ENCODE peak calls at places on chromosome 18, in five cellular contexts. Y is GM12878, M is A549, V is tibial nerve, U is transverse colon. X is an unnamed sample.

GRCh38 chr18:75198046-75198445 is 10.9 kb downstream of the PTGR3 start:
- DNase-seq in Y (no peak), M (no peak), V (no peak), U (no peak), X (no peak)

GRCh38 chr18:48725596-48725995 is 186.8 kb downstream of the CTIF start:
- DNase-seq in Y (no peak), M (no peak), V (no peak), U (no peak), X (no peak)

GRCh38 chr18:77081387-77081773 is 51.2 kb downstream of the MBP start:
- DNase-seq in Y (no peak), M (no peak), V (no peak), U (no peak), X (no peak)

GRCh38 chr18:61398961-61399632 is 65.9 kb downstream of the CDH20 start:
- DNase-seq in Y (no peak), M (no peak), V (no peak), U (no peak), X (no peak)

GRCh38 chr18:24009651-24010333 is 4.8 kb upstream of the TTC39C start:
- DNase-seq in Y (peak; percentile 74), M (no peak), V (no peak), U (no peak), X (no peak)

GRCh38 chr18:54671291-54671881 is 80.3 kb downstream of the DYNAP start:
- DNase-seq in Y (no peak), M (peak; percentile 10), V (no peak), U (no peak), X (no peak)

GRCh38 chr18:9419956-9420631 is 55.2 kb upstream of the RALBP1 start:
- DNase-seq in Y (no peak), M (no peak), V (no peak), U (no peak), X (no peak)

GRCh38 chr18:28045880-28046279 is 131.1 kb downstream of the CDH2 start:
- DNase-seq in Y (no peak), M (no peak), V (no peak), U (no peak), X (no peak)

GRCh38 chr18:51120809-51121596 is 76.5 kb downstream of the MEX3C start:
- DNase-seq in Y (no peak), M (no peak), V (no peak), U (no peak), X (no peak)

GRCh38 chr18:36835927-36836326 is 7.0 kb downstream of the KIAA1328 start:
- DNase-seq in Y (no peak), M (no peak), V (no peak), U (no peak), X (no peak)

GRCh38 chr18:55588876-55589595 is 1.0 kb upstream of the TCF4 start:
- DNase-seq in Y (no peak), M (no peak), V (no peak), U (no peak), X (no peak)

GRCh38 chr18:11488175-11488574 is 121.2 kb upstream of the SLC35G4 start:
- DNase-seq in Y (no peak), M (no peak), V (no peak), U (no peak), X (no peak)

GRCh38 chr18:11343096-11343495 is 193.7 kb upstream of the PIEZO2 start:
- DNase-seq in Y (no peak), M (no peak), V (no peak), U (no peak), X (no peak)

GRCh38 chr18:43277164-43277600 is at the start of gene SYT4:
- DNase-seq in Y (no peak), M (no peak), V (no peak), U (no peak), X (peak; percentile 47)

GRCh38 chr18:13003466-13003896 is 12.3 kb downstream of the CEP192 start:
- DNase-seq in Y (no peak), M (peak; percentile 44), V (no peak), U (no peak), X (peak; percentile 51)

GRCh38 chr18:31211047-31211446 is 48.4 kb upstream of the DSC1 start:
- DNase-seq in Y (no peak), M (no peak), V (no peak), U (no peak), X (no peak)

DNA sequence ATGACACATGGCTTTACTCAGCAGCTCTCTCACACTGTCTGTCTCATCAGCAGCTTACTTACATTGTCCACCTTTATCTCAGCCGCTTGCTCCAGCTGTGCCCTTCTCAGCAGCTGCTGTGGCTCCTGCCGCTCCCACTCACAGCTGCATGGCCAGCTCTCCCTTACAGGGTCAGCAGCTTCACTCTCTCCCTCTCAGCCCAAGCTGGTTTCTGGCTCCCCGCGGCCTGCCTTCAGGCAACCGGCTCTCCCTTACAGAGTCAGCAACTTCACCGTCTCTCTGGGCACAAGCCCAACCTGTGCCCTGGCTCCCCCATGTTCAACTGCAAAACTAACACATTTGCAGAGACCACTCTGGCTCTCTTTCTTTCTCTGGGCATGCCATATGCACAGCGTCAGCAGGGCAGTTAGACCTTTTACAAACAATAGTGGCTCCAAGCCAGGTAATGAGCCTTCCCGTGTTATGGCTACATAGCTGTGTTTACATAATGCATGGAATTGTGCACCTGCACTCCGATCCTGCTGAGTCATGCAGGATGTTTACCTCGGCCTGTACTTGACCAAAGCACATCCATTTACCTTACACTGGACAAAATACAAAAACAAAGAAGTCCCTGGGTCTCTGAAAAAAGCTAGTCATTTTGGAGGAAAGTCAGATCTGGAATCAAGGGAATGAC is 167.3 kb downstream of the DOK6 start:
- DNase-seq in Y (no peak), M (no peak), V (no peak), U (no peak), X (no peak)
- TF ChIP-seq EP300 in Y (no peak), M (no peak), V (no peak), U (no peak), X (no peak)

GRCh38 chr18:63314062-63314790 is 5.3 kb downstream of the BCL2 start:
- DNase-seq in Y (no peak), M (no peak), V (no peak), U (no peak), X (no peak)

GRCh38 chr18:63315879-63316278 is 3.7 kb downstream of the BCL2 start:
- DNase-seq in Y (no peak), M (no peak), V (no peak), U (no peak), X (no peak)

GRCh38 chr18:63316612-63317555 is 2.7 kb downstream of the BCL2 start:
- DNase-seq in Y (no peak), M (no peak), V (no peak), U (peak; percentile 31), X (no peak)

GRCh38 chr18:63313409-63313917 is 6.1 kb downstream of the BCL2 start:
- DNase-seq in Y (no peak), M (no peak), V (no peak), U (no peak), X (no peak)

GRCh38 chr18:63314991-63315662 is 4.4 kb downstream of the BCL2 start:
- DNase-seq in Y (no peak), M (no peak), V (no peak), U (no peak), X (no peak)
- H3K4me3 ChIP-seq in Y (peak overlapping the region; percentile 98), M (no peak overlapping the region), V (no peak overlapping the region), U (no peak overlapping the region), X (no peak overlapping the region)

DNA sequence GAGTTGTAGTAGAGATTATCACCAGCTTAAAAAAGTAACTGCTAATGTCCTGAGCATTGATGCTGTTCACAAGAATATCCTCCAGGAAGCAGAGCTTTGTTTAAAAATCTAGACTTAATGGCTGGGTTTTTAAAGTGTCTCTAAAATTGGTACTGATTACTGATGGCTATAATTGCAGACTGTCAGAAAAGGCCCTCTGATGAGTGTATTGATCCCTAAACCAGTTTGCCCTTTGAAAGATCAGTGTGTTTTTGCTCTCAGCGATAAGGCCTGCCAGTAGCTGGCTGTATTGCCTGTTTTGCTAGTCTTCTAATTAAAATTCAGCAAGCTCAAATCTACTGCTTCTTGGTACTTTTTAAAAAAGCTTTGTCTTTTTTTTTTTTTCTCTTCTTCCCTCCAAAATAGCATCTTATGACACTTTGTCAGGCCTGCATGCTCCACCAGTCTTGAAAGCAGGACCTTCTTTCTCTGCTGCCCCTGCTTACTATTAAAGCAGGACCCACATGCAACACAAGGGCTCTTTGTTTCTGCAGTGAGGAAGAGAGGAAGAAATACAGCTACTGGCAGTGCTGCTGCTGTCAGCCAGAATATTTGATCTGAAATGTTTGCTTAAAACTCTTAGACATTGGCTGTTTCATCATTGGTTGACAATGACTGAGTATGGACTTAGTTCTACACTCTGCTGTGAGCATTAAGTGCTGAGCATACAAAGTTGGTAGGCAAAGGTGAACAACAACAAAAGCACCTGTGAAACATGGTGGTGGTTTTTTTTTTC is 1.8 kb downstream of the SEC11C start:
- DNase-seq in Y (no peak), M (no peak), V (no peak), U (no peak), X (no peak)
- TF ChIP-seq POLR2A in Y (no peak), M (no peak), V (no peak), U (no peak), X (no peak)

GRCh38 chr18:79567481-79568147 is 112.0 kb upstream of the CTDP1 start:
- DNase-seq in Y (no peak), M (no peak), V (no peak), U (no peak), X (no peak)
- TF ChIP-seq EP300 in Y (no peak), M (no peak), V (no peak), U (no peak), X (no peak)

GRCh38 chr18:45664824-45665763 is 49.8 kb downstream of the SLC14A2 start:
- DNase-seq in Y (no peak), M (peak; percentile 51), V (peak; percentile 47), U (peak; percentile 63), X (peak; percentile 71)

GRCh38 chr18:45670281-45670962 is 53.6 kb upstream of the SLC14A1 start:
- DNase-seq in Y (no peak), M (no peak), V (no peak), U (no peak), X (no peak)

GRCh38 chr18:45666520-45666919 is 51.2 kb downstream of the SLC14A2 start:
- DNase-seq in Y (no peak), M (no peak), V (no peak), U (no peak), X (no peak)

GRCh38 chr18:45666006-45666405 is 50.7 kb downstream of the SLC14A2 start:
- DNase-seq in Y (no peak), M (no peak), V (no peak), U (no peak), X (no peak)

DNA sequence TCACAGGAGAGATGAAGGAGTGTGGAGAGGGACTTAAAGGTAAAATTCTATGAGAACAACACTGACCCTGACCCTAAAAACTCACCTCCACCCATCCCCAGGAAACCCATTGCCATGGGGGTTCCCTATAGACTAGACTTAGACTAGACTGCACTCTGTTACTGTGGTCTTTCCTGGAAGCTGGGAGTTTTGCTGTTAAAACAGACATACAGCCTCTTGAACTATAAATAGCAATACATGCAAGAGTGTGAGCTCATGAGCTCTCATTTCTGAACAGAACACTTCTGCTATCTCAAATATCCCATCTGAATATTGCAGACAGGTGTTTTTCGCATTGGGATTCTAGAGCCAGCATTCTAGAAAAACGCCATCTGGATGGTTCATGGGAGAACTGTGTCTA is 51.8 kb downstream of the SLC14A2 start:
- DNase-seq in Y (no peak), M (no peak), V (no peak), U (no peak), X (no peak)
- H3K4me3 ChIP-seq in Y (no peak overlapping the region), M (no peak overlapping the region), V (no peak overlapping the region), U (no peak overlapping the region), X (no peak overlapping the region)

GRCh38 chr18:2846638-2847340 is at the start of gene EMILIN2:
- DNase-seq in Y (no peak), M (no peak), V (peak; percentile 61), U (peak; percentile 60), X (peak; percentile 55)
- TF ChIP-seq POLR2A in Y (no peak), M (no peak), V (no peak), U (peak; percentile 50), X (no peak)

X was measured in stomach.